ENCODE peak calls at places on chromosomes 3 and 15, in five cellular contexts. One of them, this sample, is unnamed.

GRCh38 chr3:131387796-131388195 is 6.2 kb downstream of the NUDT16 start:
- DNase-seq in naive thymus-derived CD8-positive, alpha-beta T cell: no peak
- DNase-seq in mammary epithelial cell: no peak
- DNase-seq in upper lobe of right lung: no peak
- DNase-seq in suprapubic skin: no peak
- DNase-seq in this sample: no peak

GRCh38 chr3:127915937-127916480 is 977 bp downstream of the KBTBD12 start:
- DNase-seq in upper lobe of right lung: no peak
- DNase-seq in suprapubic skin: no peak
- DNase-seq in mammary epithelial cell: no peak
- DNase-seq in naive thymus-derived CD8-positive, alpha-beta T cell: no peak
- DNase-seq in this sample: no peak

GRCh38 chr15:56835598-56836275 is 82.7 kb upstream of the TCF12 start:
- DNase-seq in upper lobe of right lung: no peak
- DNase-seq in mammary epithelial cell: no peak
- DNase-seq in naive thymus-derived CD8-positive, alpha-beta T cell: no peak
- DNase-seq in suprapubic skin: no peak
- DNase-seq in this sample: no peak

GRCh38 chr3:184315506-184315867 is 1.1 kb downstream of the EIF4G1 start:
- DNase-seq in naive thymus-derived CD8-positive, alpha-beta T cell: no peak
- DNase-seq in mammary epithelial cell: no peak
- DNase-seq in suprapubic skin: no peak
- DNase-seq in upper lobe of right lung: no peak
- DNase-seq in this sample: no peak

GRCh38 chr3:154244644-154245043 is 79.6 kb downstream of the DHX36 start:
- DNase-seq in upper lobe of right lung: no peak
- DNase-seq in suprapubic skin: no peak
- DNase-seq in mammary epithelial cell: peak
- DNase-seq in naive thymus-derived CD8-positive, alpha-beta T cell: no peak
- DNase-seq in this sample: no peak

GRCh38 chr3:178785961-178786360 is 249.7 kb downstream of the KCNMB2 start:
- DNase-seq in upper lobe of right lung: no peak
- DNase-seq in suprapubic skin: no peak
- DNase-seq in naive thymus-derived CD8-positive, alpha-beta T cell: no peak
- DNase-seq in mammary epithelial cell: peak
- DNase-seq in this sample: no peak

GRCh38 chr3:172530566-172530965 is 7.3 kb upstream of the TNFSF10 start:
- DNase-seq in naive thymus-derived CD8-positive, alpha-beta T cell: no peak
- DNase-seq in suprapubic skin: no peak
- DNase-seq in upper lobe of right lung: no peak
- DNase-seq in mammary epithelial cell: no peak
- DNase-seq in this sample: no peak

GRCh38 chr3:11915621-11916417 is 69.1 kb upstream of the TAMM41 start:
- DNase-seq in suprapubic skin: no peak
- DNase-seq in naive thymus-derived CD8-positive, alpha-beta T cell: no peak
- DNase-seq in mammary epithelial cell: no peak
- DNase-seq in upper lobe of right lung: peak
- DNase-seq in this sample: peak

GRCh38 chr3:176906046-176906905 is 291.0 kb downstream of the TBL1XR1 start:
- DNase-seq in mammary epithelial cell: no peak
- DNase-seq in upper lobe of right lung: no peak
- DNase-seq in suprapubic skin: no peak
- DNase-seq in naive thymus-derived CD8-positive, alpha-beta T cell: no peak
- DNase-seq in this sample: no peak

GRCh38 chr3:51794202-51794601 is 15.2 kb upstream of the IQCF6 start:
- DNase-seq in naive thymus-derived CD8-positive, alpha-beta T cell: no peak
- DNase-seq in suprapubic skin: no peak
- DNase-seq in mammary epithelial cell: no peak
- DNase-seq in upper lobe of right lung: no peak
- DNase-seq in this sample: no peak

This sample was measured in osteocyte.